ENCODE peak calls at places on chromosomes 2 and 18, in ten cellular contexts. One of them, this sample, is unnamed.
A peak's percentile ranks its signal among the peaks of the same experiment; 100 is the strongest.

GRCh38 chr2:99442837-99443236 is 47.0 kb downstream of the REV1 start:
- DNase-seq in PC-9: no peak
- DNase-seq in HS-5: no peak
- DNase-seq in omental fat pad: no peak
- DNase-seq in C1 segment of cervical spinal cord: no peak
- DNase-seq in fibroblast of mammary gland: peak; percentile 58
- DNase-seq in activated T-cell treated with anti-CD3 and anti-CD28 coated beads, Interleukin-2, amount 50 U/mL, for 72 hours: no peak
- DNase-seq in RPMI7951: peak; percentile 12
- DNase-seq in SW 1271: no peak
- DNase-seq in T-helper 2 cell: no peak
- DNase-seq in this sample: no peak

GRCh38 chr2:134070281-134070731 is 183.6 kb upstream of the MGAT5 start:
- DNase-seq in PC-9: no peak
- DNase-seq in HS-5: no peak
- DNase-seq in omental fat pad: no peak
- DNase-seq in C1 segment of cervical spinal cord: no peak
- DNase-seq in fibroblast of mammary gland: peak; percentile 4
- DNase-seq in activated T-cell treated with anti-CD3 and anti-CD28 coated beads, Interleukin-2, amount 50 U/mL, for 72 hours: no peak
- DNase-seq in RPMI7951: peak; percentile 76
- DNase-seq in SW 1271: no peak
- DNase-seq in T-helper 2 cell: no peak
- DNase-seq in this sample: no peak

GRCh38 chr2:50401772-50402653 is 629.9 kb downstream of the NRXN1 start:
- DNase-seq in PC-9: no peak
- DNase-seq in HS-5: peak; percentile 32
- DNase-seq in omental fat pad: no peak
- DNase-seq in C1 segment of cervical spinal cord: peak; percentile 1
- DNase-seq in fibroblast of mammary gland: peak; percentile 53
- DNase-seq in activated T-cell treated with anti-CD3 and anti-CD28 coated beads, Interleukin-2, amount 50 U/mL, for 72 hours: peak; percentile 38
- DNase-seq in RPMI7951: peak; percentile 3
- DNase-seq in SW 1271: no peak
- DNase-seq in T-helper 2 cell: peak; percentile 31
- DNase-seq in this sample: no peak

GRCh38 chr2:17604050-17604449 is 63.6 kb downstream of the VSNL1 start:
- DNase-seq in PC-9: no peak
- DNase-seq in HS-5: no peak
- DNase-seq in omental fat pad: no peak
- DNase-seq in C1 segment of cervical spinal cord: no peak
- DNase-seq in fibroblast of mammary gland: no peak
- DNase-seq in activated T-cell treated with anti-CD3 and anti-CD28 coated beads, Interleukin-2, amount 50 U/mL, for 72 hours: no peak
- DNase-seq in RPMI7951: no peak
- DNase-seq in SW 1271: no peak
- DNase-seq in T-helper 2 cell: no peak
- DNase-seq in this sample: no peak

GRCh38 chr2:123179526-123179925 is 845.6 kb upstream of the CNTNAP5 start:
- DNase-seq in PC-9: no peak
- DNase-seq in HS-5: no peak
- DNase-seq in omental fat pad: no peak
- DNase-seq in C1 segment of cervical spinal cord: no peak
- DNase-seq in fibroblast of mammary gland: no peak
- DNase-seq in activated T-cell treated with anti-CD3 and anti-CD28 coated beads, Interleukin-2, amount 50 U/mL, for 72 hours: no peak
- DNase-seq in RPMI7951: no peak
- DNase-seq in SW 1271: no peak
- DNase-seq in T-helper 2 cell: no peak
- DNase-seq in this sample: no peak

GRCh38 chr18:22043837-22044236 is 125.6 kb upstream of the GATA6 start:
- DNase-seq in PC-9: no peak
- DNase-seq in HS-5: no peak
- DNase-seq in omental fat pad: no peak
- DNase-seq in C1 segment of cervical spinal cord: no peak
- DNase-seq in fibroblast of mammary gland: no peak
- DNase-seq in activated T-cell treated with anti-CD3 and anti-CD28 coated beads, Interleukin-2, amount 50 U/mL, for 72 hours: no peak
- DNase-seq in RPMI7951: no peak
- DNase-seq in SW 1271: no peak
- DNase-seq in T-helper 2 cell: no peak
- DNase-seq in this sample: no peak

GRCh38 chr2:37625781-37626548 is 45.5 kb downstream of the CDC42EP3 start:
- DNase-seq in PC-9: no peak
- DNase-seq in HS-5: no peak
- DNase-seq in omental fat pad: no peak
- DNase-seq in C1 segment of cervical spinal cord: no peak
- DNase-seq in fibroblast of mammary gland: no peak
- DNase-seq in activated T-cell treated with anti-CD3 and anti-CD28 coated beads, Interleukin-2, amount 50 U/mL, for 72 hours: peak; percentile 64
- DNase-seq in RPMI7951: no peak
- DNase-seq in SW 1271: no peak
- DNase-seq in T-helper 2 cell: peak; percentile 94
- DNase-seq in this sample: peak; percentile 43

GRCh38 chr2:96393989-96394761 is 58.6 kb downstream of the NCAPH start:
- DNase-seq in PC-9: no peak
- DNase-seq in HS-5: no peak
- DNase-seq in omental fat pad: no peak
- DNase-seq in C1 segment of cervical spinal cord: peak; percentile 46
- DNase-seq in fibroblast of mammary gland: no peak
- DNase-seq in activated T-cell treated with anti-CD3 and anti-CD28 coated beads, Interleukin-2, amount 50 U/mL, for 72 hours: no peak
- DNase-seq in RPMI7951: peak; percentile 32
- DNase-seq in SW 1271: no peak
- DNase-seq in T-helper 2 cell: no peak
- DNase-seq in this sample: no peak

GRCh38 chr18:80246656-80247402 is 485 bp downstream of the PARD6G start:
- DNase-seq in PC-9: no peak
- DNase-seq in HS-5: no peak
- DNase-seq in omental fat pad: no peak
- DNase-seq in C1 segment of cervical spinal cord: no peak
- DNase-seq in fibroblast of mammary gland: no peak
- DNase-seq in activated T-cell treated with anti-CD3 and anti-CD28 coated beads, Interleukin-2, amount 50 U/mL, for 72 hours: no peak
- DNase-seq in RPMI7951: no peak
- DNase-seq in SW 1271: no peak
- DNase-seq in T-helper 2 cell: no peak
- DNase-seq in this sample: no peak

GRCh38 chr18:37516361-37516853 is 49.2 kb downstream of the CELF4 start:
- DNase-seq in PC-9: no peak
- DNase-seq in HS-5: no peak
- DNase-seq in omental fat pad: no peak
- DNase-seq in C1 segment of cervical spinal cord: no peak
- DNase-seq in fibroblast of mammary gland: no peak
- DNase-seq in activated T-cell treated with anti-CD3 and anti-CD28 coated beads, Interleukin-2, amount 50 U/mL, for 72 hours: no peak
- DNase-seq in RPMI7951: no peak
- DNase-seq in SW 1271: no peak
- DNase-seq in T-helper 2 cell: no peak
- DNase-seq in this sample: no peak

GRCh38 chr2:25618676-25619075 is 54.7 kb downstream of the DTNB start:
- DNase-seq in PC-9: peak; percentile 94
- DNase-seq in HS-5: peak; percentile 19
- DNase-seq in omental fat pad: no peak
- DNase-seq in C1 segment of cervical spinal cord: no peak
- DNase-seq in fibroblast of mammary gland: peak; percentile 79
- DNase-seq in activated T-cell treated with anti-CD3 and anti-CD28 coated beads, Interleukin-2, amount 50 U/mL, for 72 hours: no peak
- DNase-seq in RPMI7951: peak; percentile 28
- DNase-seq in SW 1271: no peak
- DNase-seq in T-helper 2 cell: no peak
- DNase-seq in this sample: no peak

GRCh38 chr18:2716394-2717326 is 61.1 kb downstream of the SMCHD1 start:
- DNase-seq in PC-9: no peak
- DNase-seq in HS-5: no peak
- DNase-seq in omental fat pad: no peak
- DNase-seq in C1 segment of cervical spinal cord: peak; percentile 55
- DNase-seq in fibroblast of mammary gland: no peak
- DNase-seq in activated T-cell treated with anti-CD3 and anti-CD28 coated beads, Interleukin-2, amount 50 U/mL, for 72 hours: no peak
- DNase-seq in RPMI7951: no peak
- DNase-seq in SW 1271: no peak
- DNase-seq in T-helper 2 cell: no peak
- DNase-seq in this sample: no peak

GRCh38 chr2:175854665-175855064 is 147.4 kb downstream of the LNPK start:
- DNase-seq in PC-9: no peak
- DNase-seq in HS-5: no peak
- DNase-seq in omental fat pad: no peak
- DNase-seq in C1 segment of cervical spinal cord: no peak
- DNase-seq in fibroblast of mammary gland: peak; percentile 52
- DNase-seq in activated T-cell treated with anti-CD3 and anti-CD28 coated beads, Interleukin-2, amount 50 U/mL, for 72 hours: no peak
- DNase-seq in RPMI7951: peak; percentile 15
- DNase-seq in SW 1271: no peak
- DNase-seq in T-helper 2 cell: no peak
- DNase-seq in this sample: no peak

GRCh38 chr2:29202819-29203495 is 87.7 kb downstream of the CLIP4 start:
- DNase-seq in PC-9: no peak
- DNase-seq in HS-5: no peak
- DNase-seq in omental fat pad: no peak
- DNase-seq in C1 segment of cervical spinal cord: no peak
- DNase-seq in fibroblast of mammary gland: no peak
- DNase-seq in activated T-cell treated with anti-CD3 and anti-CD28 coated beads, Interleukin-2, amount 50 U/mL, for 72 hours: no peak
- DNase-seq in RPMI7951: no peak
- DNase-seq in SW 1271: no peak
- DNase-seq in T-helper 2 cell: no peak
- DNase-seq in this sample: no peak

GRCh38 chr2:105765415-105766299 is 20.9 kb downstream of the NCK2 start:
- DNase-seq in PC-9: no peak
- DNase-seq in HS-5: no peak
- DNase-seq in omental fat pad: no peak
- DNase-seq in C1 segment of cervical spinal cord: no peak
- DNase-seq in fibroblast of mammary gland: no peak
- DNase-seq in activated T-cell treated with anti-CD3 and anti-CD28 coated beads, Interleukin-2, amount 50 U/mL, for 72 hours: no peak
- DNase-seq in RPMI7951: no peak
- DNase-seq in SW 1271: no peak
- DNase-seq in T-helper 2 cell: peak; percentile 50
- DNase-seq in this sample: no peak

GRCh38 chr18:9918016-9918680 is 4.3 kb downstream of the VAPA start:
- DNase-seq in PC-9: peak; percentile 43
- DNase-seq in HS-5: no peak
- DNase-seq in omental fat pad: no peak
- DNase-seq in C1 segment of cervical spinal cord: no peak
- DNase-seq in fibroblast of mammary gland: peak; percentile 34
- DNase-seq in activated T-cell treated with anti-CD3 and anti-CD28 coated beads, Interleukin-2, amount 50 U/mL, for 72 hours: no peak
- DNase-seq in RPMI7951: peak; percentile 43
- DNase-seq in SW 1271: peak; percentile 2
- DNase-seq in T-helper 2 cell: no peak
- DNase-seq in this sample: no peak

GRCh38 chr2:220279840-220280239 is 652.4 kb downstream of the SLC4A3 start:
- DNase-seq in PC-9: no peak
- DNase-seq in HS-5: peak; percentile 32
- DNase-seq in omental fat pad: no peak
- DNase-seq in C1 segment of cervical spinal cord: no peak
- DNase-seq in fibroblast of mammary gland: peak; percentile 64
- DNase-seq in activated T-cell treated with anti-CD3 and anti-CD28 coated beads, Interleukin-2, amount 50 U/mL, for 72 hours: no peak
- DNase-seq in RPMI7951: peak; percentile 54
- DNase-seq in SW 1271: no peak
- DNase-seq in T-helper 2 cell: no peak
- DNase-seq in this sample: no peak

GRCh38 chr2:37340637-37341036 is 3.8 kb upstream of the QPCT start:
- DNase-seq in PC-9: no peak
- DNase-seq in HS-5: no peak
- DNase-seq in omental fat pad: no peak
- DNase-seq in C1 segment of cervical spinal cord: no peak
- DNase-seq in fibroblast of mammary gland: no peak
- DNase-seq in activated T-cell treated with anti-CD3 and anti-CD28 coated beads, Interleukin-2, amount 50 U/mL, for 72 hours: no peak
- DNase-seq in RPMI7951: no peak
- DNase-seq in SW 1271: no peak
- DNase-seq in T-helper 2 cell: no peak
- DNase-seq in this sample: no peak

GRCh38 chr18:74869904-74870863 is 272.5 kb downstream of the ZNF407 start:
- DNase-seq in PC-9: no peak
- DNase-seq in HS-5: no peak
- DNase-seq in omental fat pad: no peak
- DNase-seq in C1 segment of cervical spinal cord: no peak
- DNase-seq in fibroblast of mammary gland: no peak
- DNase-seq in activated T-cell treated with anti-CD3 and anti-CD28 coated beads, Interleukin-2, amount 50 U/mL, for 72 hours: no peak
- DNase-seq in RPMI7951: peak; percentile 21
- DNase-seq in SW 1271: no peak
- DNase-seq in T-helper 2 cell: no peak
- DNase-seq in this sample: no peak

GRCh38 chr2:33433279-33434235 is 42.9 kb upstream of the RASGRP3 start:
- DNase-seq in PC-9: no peak
- DNase-seq in HS-5: no peak
- DNase-seq in omental fat pad: no peak
- DNase-seq in C1 segment of cervical spinal cord: no peak
- DNase-seq in fibroblast of mammary gland: no peak
- DNase-seq in activated T-cell treated with anti-CD3 and anti-CD28 coated beads, Interleukin-2, amount 50 U/mL, for 72 hours: no peak
- DNase-seq in RPMI7951: peak; percentile 58
- DNase-seq in SW 1271: no peak
- DNase-seq in T-helper 2 cell: no peak
- DNase-seq in this sample: no peak